ENCODE peak calls at places on chromosomes 12 and 14, in eight cellular contexts. A is vagina; C is aorta; E is CD8-positive, alpha-beta T cell; Q is GM23248; F is Peyer's patch; W is thyroid gland; B is endothelial cell of umbilical vein. G is an unnamed sample.
A peak's percentile ranks its signal among the peaks of the same experiment; 100 is the strongest.

GRCh38 chr12:72359416-72359815 is 87.2 kb downstream of the TRHDE start:
- DNase-seq in C (no peak), Q (no peak), E (no peak), F (no peak), W (no peak), B (no peak), A (no peak), G (no peak)

GRCh38 chr12:93960521-93960920 is 187.9 kb upstream of the PLXNC1 start:
- DNase-seq in C (no peak), B (no peak), A (no peak), E (no peak), F (no peak), Q (no peak), W (no peak), G (peak; percentile 9)

GRCh38 chr12:7959278-7960063 is 23.5 kb upstream of the SLC2A3 start:
- DNase-seq in C (no peak), E (peak; percentile 47), W (no peak), A (no peak), F (peak; percentile 72), Q (peak; percentile 25), B (peak; percentile 3), G (no peak)

GRCh38 chr12:100229876-100230275 is 29.3 kb downstream of the ACTR6 start:
- DNase-seq in C (no peak), B (no peak), A (no peak), F (no peak), Q (peak; percentile 18), W (no peak), E (no peak), G (no peak)

GRCh38 chr12:54052745-54053624 is 650 bp upstream of the HOXC4 start:
- DNase-seq in W (no peak), F (peak; percentile 75), A (no peak), B (no peak), Q (peak; percentile 61), C (no peak), E (no peak), G (no peak)

GRCh38 chr14:51004352-51004800 is 60.1 kb upstream of the PYGL start:
- DNase-seq in B (no peak), C (no peak), W (peak; percentile 35), A (no peak), Q (peak; percentile 74), F (no peak), E (no peak), G (no peak)

GRCh38 chr12:79834712-79835376 is 100.1 kb downstream of the PPP1R12A start:
- DNase-seq in B (no peak), C (no peak), W (peak; percentile 88), Q (no peak), E (no peak), A (no peak), F (no peak), G (no peak)

GRCh38 chr12:74689071-74689655 is 151.5 kb downstream of the ATXN7L3B start:
- DNase-seq in W (no peak), B (peak; percentile 49), F (no peak), A (no peak), E (no peak), C (no peak), Q (peak; percentile 65), G (peak; percentile 38)

GRCh38 chr12:67957383-67957782 is 31.9 kb upstream of the IFNG-AS1 start:
- DNase-seq in B (no peak), C (no peak), F (no peak), E (no peak), Q (no peak), W (peak; percentile 3), A (no peak), G (no peak)

GRCh38 chr12:113850309-113851056 is 115.6 kb downstream of the RBM19 start:
- DNase-seq in F (no peak), C (peak; percentile 82), B (no peak), E (no peak), A (no peak), W (peak; percentile 4), Q (no peak), G (peak; percentile 39)

GRCh38 chr12:114685320-114685781 is 1.4 kb upstream of the TBX3 start:
- DNase-seq in E (no peak), A (no peak), B (no peak), C (no peak), W (peak; percentile 43), F (no peak), Q (no peak), G (no peak)

GRCh38 chr14:67232631-67233030 is 8.6 kb upstream of the PALS1 start:
- DNase-seq in W (peak; percentile 53), Q (no peak), A (no peak), F (no peak), E (no peak), C (no peak), B (no peak), G (no peak)

GRCh38 chr14:95157987-95158712 is 821 bp upstream of the DICER1 start:
- DNase-seq in C (peak; percentile 81), Q (peak; percentile 52), B (no peak), W (no peak), E (no peak), A (no peak), F (peak; percentile 81), G (no peak)

GRCh38 chr14:94382099-94382498 is 6.3 kb downstream of the SERPINA1 start:
- DNase-seq in C (no peak), E (no peak), Q (no peak), F (no peak), B (no peak), A (no peak), W (no peak), G (no peak)

GRCh38 chr12:117580718-117581062 is 219.3 kb upstream of the NOS1 start:
- DNase-seq in W (peak; percentile 65), Q (no peak), C (peak; percentile 79), F (no peak), E (no peak), B (no peak), A (no peak), G (no peak)

GRCh38 chr12:113136990-113137511 is 1.5 kb upstream of the RASAL1 start:
- DNase-seq in B (no peak), A (no peak), Q (no peak), E (no peak), W (no peak), C (peak; percentile 40), F (no peak), G (no peak)

GRCh38 chr12:28622416-28622815 is 432.2 kb downstream of the CCDC91 start:
- DNase-seq in B (no peak), W (no peak), A (no peak), Q (peak; percentile 78), E (no peak), C (no peak), F (no peak), G (peak; percentile 64)

GRCh38 chr14:99052467-99052866 is 219.5 kb downstream of the BCL11B start:
- DNase-seq in C (no peak), W (no peak), B (no peak), Q (no peak), A (no peak), F (no peak), E (no peak), G (no peak)

GRCh38 chr14:52115286-52115685 is 46.4 kb upstream of the NID2 start:
- DNase-seq in B (no peak), E (no peak), W (no peak), Q (no peak), A (no peak), C (no peak), F (no peak), G (no peak)

GRCh38 chr14:102280376-102280962 is 24.5 kb downstream of the MOK start:
- DNase-seq in B (no peak), E (no peak), C (no peak), A (no peak), F (no peak), W (no peak), Q (peak; percentile 98), G (peak; percentile 100)

GRCh38 chr12:48883305-48884171 is 17.9 kb upstream of the RND1 start:
- DNase-seq in C (peak; percentile 57), Q (no peak), W (no peak), B (peak; percentile 87), E (no peak), A (no peak), F (no peak), G (no peak)

GRCh38 chr12:48881652-48882324 is 16.1 kb upstream of the RND1 start:
- DNase-seq in C (no peak), W (no peak), Q (peak; percentile 30), E (no peak), F (no peak), A (no peak), B (no peak), G (no peak)

GRCh38 chr12:48882972-48883304 is 17.3 kb upstream of the RND1 start:
- DNase-seq in F (no peak), W (no peak), Q (no peak), A (no peak), B (peak; percentile 26), E (no peak), C (no peak), G (no peak)

GRCh38 chr12:48880647-48881046 is 15.0 kb upstream of the RND1 start:
- DNase-seq in E (no peak), A (no peak), W (no peak), Q (no peak), C (no peak), F (no peak), B (no peak), G (no peak)

GRCh38 chr12:48882325-48882687 is 16.6 kb upstream of the RND1 start:
- DNase-seq in A (no peak), W (peak; percentile 82), F (no peak), B (peak; percentile 96), E (no peak), C (no peak), Q (peak; percentile 38), G (peak; percentile 59)
- H3K27ac ChIP-seq in A (peak overlapping the region; percentile 48), W (peak overlapping the region; percentile 69), F (no peak overlapping the region), B (peak overlapping the region; percentile 81), E (no peak overlapping the region), C (no peak overlapping the region), Q (no peak overlapping the region), G (peak overlapping the region; percentile 55)

GRCh38 chr12:31970199-31970598 is 11.0 kb downstream of the RESF1 start:
- DNase-seq in E (no peak), B (no peak), W (no peak), Q (no peak), F (no peak), C (no peak), A (no peak), G (no peak)
- H3K9me3 ChIP-seq in E (peaks cover 12% of the 10 kb centered on the region), B (no peaks in the 10 kb centered on the region), W (no peaks in the 10 kb centered on the region), Q (no peaks in the 10 kb centered on the region), F (peaks cover 6% of the 10 kb centered on the region), C (peaks cover 2% of the 10 kb centered on the region), A (no peaks in the 10 kb centered on the region), G (no peaks in the 10 kb centered on the region)

GRCh38 chr12:106252056-106252455 is 4.2 kb upstream of the CKAP4 start:
- DNase-seq in F (no peak), E (no peak), Q (no peak), W (no peak), C (no peak), A (peak; percentile 64), B (no peak), G (no peak)
- H3K27ac ChIP-seq in F (no peak overlapping the region), E (no peak overlapping the region), Q (no peak overlapping the region), W (no peak overlapping the region), C (no peak overlapping the region), A (peak overlapping the region; percentile 64), B (no peak overlapping the region), G (no peak overlapping the region)

DNA sequence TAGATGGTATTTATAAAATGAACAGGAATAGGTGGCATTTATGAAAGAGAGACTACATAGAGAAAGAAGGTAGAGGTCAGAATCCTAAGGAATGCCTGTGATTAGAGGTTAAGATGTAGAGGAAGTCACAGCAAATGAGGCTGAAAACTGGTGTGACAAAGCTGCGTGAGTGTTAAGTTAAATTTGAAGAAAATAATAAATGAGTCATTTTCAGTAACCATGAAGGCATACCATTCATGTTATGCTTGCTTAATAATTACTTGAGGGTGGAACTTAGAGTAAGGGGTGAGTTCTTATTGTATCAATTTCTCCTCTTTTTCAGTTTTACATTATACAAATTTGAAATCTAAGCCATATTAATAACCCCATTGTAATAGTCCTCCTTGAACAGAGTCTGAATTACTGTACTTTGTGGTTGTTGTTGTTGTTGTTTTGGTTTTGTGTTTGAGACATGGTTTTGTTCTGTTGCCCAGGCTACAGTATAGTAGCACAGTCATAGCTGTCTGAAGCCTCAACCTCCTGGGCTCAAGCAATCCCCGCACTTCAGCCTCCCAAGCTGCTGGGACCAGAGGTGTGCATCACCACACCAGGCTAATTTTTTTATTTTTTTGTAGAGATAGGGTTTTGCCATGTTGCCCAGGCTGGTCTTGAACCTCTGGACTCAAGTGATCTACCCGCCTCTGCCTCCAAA is 761.5 kb downstream of the GALC start:
- DNase-seq in B (no peak), E (no peak), F (no peak), A (no peak), W (no peak), C (no peak), Q (peak; percentile 12), G (peak; percentile 50)
- H3K9me3 ChIP-seq in B (no peaks in the 10 kb centered on the region), E (no peaks in the 10 kb centered on the region), F (no peaks in the 10 kb centered on the region), A (no peaks in the 10 kb centered on the region), W (no peaks in the 10 kb centered on the region), C (no peaks in the 10 kb centered on the region), Q (no peaks in the 10 kb centered on the region), G (peaks cover 3% of the 10 kb centered on the region)